ENCODE peak calls at places on chromosomes 12 and 14, in five cellular contexts. R is cardiac fibroblast; O is GF-D8; W is stimulated activated CD4-positive, alpha-beta T cell treated with anti-CD3 and anti-CD28 coated beads, Interleukin-15, amount 100 ng/mL, for 1 hour; M is ureter. T is an unnamed sample.

GRCh38 chr14:54881235-54881760 is 21.3 kb downstream of the GCH1 start:
- DNase-seq in R (peak), O (no peak), W (no peak), M (no peak), T (peak)

GRCh38 chr14:69715725-69716482 is 51.0 kb upstream of the SRSF5 start:
- DNase-seq in R (peak), O (no peak), W (no peak), M (peak), T (no peak)

GRCh38 chr14:103542545-103543088 is 13.6 kb downstream of the TRMT61A start:
- DNase-seq in R (no peak), O (no peak), W (no peak), M (no peak), T (no peak)

GRCh38 chr14:76964695-76965094 is 63.8 kb downstream of the IRF2BPL start:
- DNase-seq in R (no peak), O (no peak), W (no peak), M (no peak), T (no peak)

GRCh38 chr14:101360045-101360931 is 201.0 kb upstream of the DIO3 start:
- DNase-seq in R (no peak), O (no peak), W (no peak), M (no peak), T (no peak)

GRCh38 chr14:69553221-69553620 is 21.4 kb downstream of the CCDC177 start:
- DNase-seq in R (peak), O (no peak), W (no peak), M (no peak), T (no peak)

GRCh38 chr14:24216345-24216699 is 456 bp upstream of the MDP1 start:
- DNase-seq in R (no peak), O (no peak), W (no peak), M (no peak), T (no peak)

GRCh38 chr12:128798543-128799341 is 25.0 kb downstream of the SLC15A4 start:
- DNase-seq in R (no peak), O (no peak), W (no peak), M (no peak), T (no peak)

GRCh38 chr14:94850332-94851211 is 80.7 kb upstream of the GSC start:
- DNase-seq in R (no peak), O (no peak), W (no peak), M (peak), T (no peak)